ENCODE peak calls at places on chromosomes 2 and 18, in seven cellular contexts. I, Z, D, Q, V, X and G are unnamed samples.

GRCh38 chr2:200742426-200742825 is 69.3 kb upstream of the BZW1 start:
- DNase-seq in D (no peak), X (no peak), Z (peak; percentile 44), I (no peak), V (no peak), Q (no peak), G (peak; percentile 49)

GRCh38 chr2:1505031-1505441 is 91.8 kb downstream of the TPO start:
- DNase-seq in X (no peak), I (no peak), Z (no peak), D (no peak), V (no peak), Q (no peak), G (no peak)

GRCh38 chr2:235820571-235820970 is 326.7 kb downstream of the AGAP1 start:
- DNase-seq in Z (no peak), X (no peak), I (no peak), V (no peak), Q (no peak), D (no peak), G (peak; percentile 10)

GRCh38 chr18:76697441-76697901 is 124.9 kb upstream of the ZNF236 start:
- DNase-seq in I (no peak), Z (no peak), V (no peak), Q (no peak), X (no peak), D (no peak), G (peak; percentile 59)

GRCh38 chr2:45872211-45872610 is 220.7 kb downstream of the PRKCE start:
- DNase-seq in Q (no peak), Z (no peak), I (no peak), V (no peak), D (no peak), X (peak; percentile 52), G (peak; percentile 71)

GRCh38 chr18:59509477-59510173 is 150.6 kb upstream of the LMAN1 start:
- DNase-seq in Q (no peak), X (no peak), I (no peak), D (no peak), V (no peak), Z (no peak), G (no peak)

GRCh38 chr18:42882146-42882545 is 233.3 kb downstream of the RIT2 start:
- DNase-seq in D (no peak), X (no peak), Q (no peak), V (no peak), I (peak; percentile 28), Z (no peak), G (no peak)

GRCh38 chr2:30147715-30148611 is 1.2 kb downstream of the YPEL5 start:
- DNase-seq in Q (peak; percentile 89), Z (peak; percentile 75), V (peak; percentile 90), I (peak; percentile 46), D (peak; percentile 72), X (peak; percentile 30), G (peak; percentile 85)

GRCh38 chr2:75200140-75200985 is 1.0 kb upstream of the TACR1 start:
- DNase-seq in I (no peak), Z (peak; percentile 18), V (no peak), X (peak; percentile 13), D (no peak), Q (peak; percentile 52), G (peak; percentile 59)

GRCh38 chr18:7170292-7170691 is 52.7 kb upstream of the LAMA1 start:
- DNase-seq in I (no peak), X (no peak), Z (no peak), D (no peak), Q (no peak), V (no peak), G (no peak)

GRCh38 chr2:71720283-71720560 is 266.9 kb downstream of the DYSF start:
- DNase-seq in D (no peak), Q (no peak), X (no peak), V (no peak), I (no peak), Z (no peak), G (peak; percentile 51)

GRCh38 chr18:44681039-44681595 is 429 bp downstream of the SETBP1 start:
- DNase-seq in Z (peak; percentile 24), I (no peak), X (no peak), D (no peak), V (no peak), Q (peak; percentile 38), G (no peak)

GRCh38 chr2:197647961-197648690 is 27.3 kb downstream of the RFTN2 start:
- DNase-seq in Z (no peak), X (peak; percentile 10), D (no peak), V (no peak), I (no peak), Q (no peak), G (peak; percentile 19)

GRCh38 chr2:210617732-210618330 is 61.4 kb downstream of the CPS1 start:
- DNase-seq in Z (no peak), Q (no peak), X (peak; percentile 23), V (no peak), D (no peak), I (peak; percentile 65), G (peak; percentile 31)

GRCh38 chr2:128608911-128609880 is 290.5 kb upstream of the HS6ST1 start:
- DNase-seq in D (no peak), I (no peak), Z (peak; percentile 4), V (peak; percentile 27), Q (no peak), X (no peak), G (no peak)

GRCh38 chr18:7846315-7846714 is 279.2 kb downstream of the PTPRM start:
- DNase-seq in X (no peak), V (no peak), I (no peak), Q (no peak), D (no peak), Z (no peak), G (no peak)

GRCh38 chr2:224982226-224982625 is 60.0 kb downstream of the DOCK10 start:
- DNase-seq in D (no peak), X (no peak), Z (no peak), V (no peak), I (peak; percentile 29), Q (no peak), G (no peak)

GRCh38 chr2:151904807-151905206 is 76.6 kb upstream of the ARL5A start:
- DNase-seq in I (no peak), D (no peak), Z (no peak), V (no peak), Q (no peak), X (no peak), G (no peak)

GRCh38 chr18:62741118-62741566 is 25.8 kb downstream of the PHLPP1 start:
- DNase-seq in D (no peak), I (peak; percentile 13), Q (no peak), Z (no peak), V (no peak), X (no peak), G (peak; percentile 28)

GRCh38 chr2:128789221-128789620 is 470.6 kb upstream of the HS6ST1 start:
- DNase-seq in I (no peak), X (no peak), Q (no peak), V (no peak), D (no peak), Z (no peak), G (no peak)

GRCh38 chr2:237652181-237652580 is 24.8 kb downstream of the LRRFIP1 start:
- DNase-seq in I (no peak), V (no peak), Q (no peak), Z (no peak), D (no peak), X (no peak), G (no peak)

GRCh38 chr2:126358122-126358521 is 297.8 kb upstream of the GYPC start:
- DNase-seq in D (no peak), X (no peak), V (no peak), I (no peak), Z (no peak), Q (no peak), G (no peak)

GRCh38 chr2:126359494-126359893 is 296.5 kb upstream of the GYPC start:
- DNase-seq in I (peak; percentile 31), V (no peak), Q (no peak), X (no peak), Z (no peak), D (no peak), G (no peak)
- TF ChIP-seq CTCF in I (peak; percentile 39), V (no peak), Q (peak; percentile 4), X (peak; percentile 15), Z (no peak), D (peak; percentile 10), G (no peak)

DNA sequence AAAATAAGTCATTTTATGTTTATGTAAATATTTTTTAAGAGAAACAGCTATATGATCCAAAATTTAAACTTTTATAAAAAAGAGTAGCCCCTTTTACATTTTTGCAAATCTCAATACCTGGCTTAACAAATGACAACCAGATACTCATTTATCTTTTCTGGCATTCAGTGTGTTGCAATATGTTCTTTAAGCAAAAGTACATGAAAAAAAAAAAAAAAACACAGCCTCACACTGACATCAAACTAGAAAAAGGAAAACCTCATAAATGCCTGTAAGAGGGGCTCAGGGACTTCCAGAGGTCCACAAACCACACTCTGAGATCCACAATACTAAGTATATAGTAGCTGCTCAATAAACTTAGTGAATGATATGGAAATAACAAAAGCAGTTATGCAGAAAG is 21.9 kb downstream of the PPP4R3B start:
- DNase-seq in D (no peak), Q (no peak), I (no peak), Z (no peak), V (no peak), X (no peak), G (no peak)
- TF ChIP-seq CTCF in D (no peak), Q (no peak), I (no peak), Z (no peak), V (no peak), X (no peak), G (no peak)

GRCh38 chr2:126863336-126864015 is 35.2 kb upstream of the TEX51 start:
- DNase-seq in Q (no peak), D (no peak), V (no peak), X (no peak), I (no peak), Z (no peak), G (no peak)

GRCh38 chr2:126862730-126863129 is 36.0 kb upstream of the TEX51 start:
- DNase-seq in Q (no peak), V (no peak), I (no peak), D (no peak), X (no peak), Z (no peak), G (no peak)

GRCh38 chr2:126860395-126860794 is 38.3 kb upstream of the TEX51 start:
- DNase-seq in V (no peak), I (no peak), Z (no peak), X (no peak), D (no peak), Q (no peak), G (no peak)

GRCh38 chr2:126866451-126866850 is 32.2 kb upstream of the TEX51 start:
- DNase-seq in Q (no peak), V (no peak), Z (no peak), I (no peak), X (no peak), D (no peak), G (no peak)

DNA sequence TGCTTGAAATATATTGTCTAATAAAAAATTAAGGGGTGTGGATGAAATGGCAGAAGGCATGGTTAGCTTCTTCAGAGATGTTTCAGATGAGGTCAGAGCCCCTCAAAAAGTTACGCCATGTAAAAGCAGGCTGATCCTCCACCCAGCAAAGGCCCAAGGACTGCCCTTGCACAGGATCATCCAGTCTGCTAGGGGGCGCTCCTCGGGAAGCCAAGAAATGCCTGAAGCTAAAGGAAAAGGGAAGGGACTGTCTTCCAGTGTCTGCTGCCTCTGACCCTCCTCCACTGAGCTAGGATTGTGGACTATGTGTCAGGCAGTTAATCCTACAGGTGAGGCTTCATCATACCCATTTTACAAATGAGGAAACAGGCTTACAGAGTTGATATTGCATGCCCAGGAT is 33.8 kb upstream of the TEX51 start:
- DNase-seq in Z (no peak), I (no peak), D (no peak), V (no peak), X (no peak), Q (no peak), G (no peak)
- TF ChIP-seq CTCF in Z (no peak), I (peak; percentile 32), D (no peak), V (no peak), X (peak; percentile 43), Q (no peak), G (no peak)

GRCh38 chr2:14903709-14904374 is 271.3 kb downstream of the LRATD1 start:
- DNase-seq in X (no peak), Q (peak; percentile 82), Z (no peak), V (peak; percentile 67), D (peak; percentile 10), I (no peak), G (no peak)
- TF ChIP-seq CTCF in X (peak; percentile 66), Q (peak; percentile 91), Z (no peak), V (no peak), D (peak; percentile 34), I (peak; percentile 46), G (peak; percentile 11)